ENCODE peak calls at places on chromosomes 7 and 10, in five cellular contexts. S, X, I, W and Y are unnamed samples.

GRCh38 chr7:159030490-159031134 is 114.1 kb downstream of the VIPR2 start:
- DNase-seq in S (peak; percentile 15), X (peak; percentile 15), I (no peak), W (peak; percentile 80), Y (peak; percentile 61)

GRCh38 chr10:104128214-104128613 is 6.2 kb downstream of the SFR1 start:
- DNase-seq in S (peak; percentile 35), X (peak; percentile 57), I (peak; percentile 20), W (no peak), Y (no peak)

GRCh38 chr10:99673492-99673891 is 14.2 kb downstream of the ENTPD7 start:
- DNase-seq in S (no peak), X (no peak), I (no peak), W (no peak), Y (no peak)

GRCh38 chr7:102300643-102301211 is 14.1 kb downstream of the SH2B2 start:
- DNase-seq in S (no peak), X (no peak), I (no peak), W (peak; percentile 80), Y (peak; percentile 49)

GRCh38 chr7:152711444-152711944 is 35.6 kb upstream of the XRCC2 start:
- DNase-seq in S (no peak), X (no peak), I (no peak), W (no peak), Y (no peak)

GRCh38 chr10:31140716-31141115 is 109.1 kb upstream of the ZNF438 start:
- DNase-seq in S (no peak), X (no peak), I (no peak), W (no peak), Y (no peak)

GRCh38 chr10:96133135-96133534 is 3.0 kb downstream of the ZNF518A start:
- DNase-seq in S (peak; percentile 4), X (peak; percentile 65), I (peak; percentile 14), W (no peak), Y (no peak)

GRCh38 chr10:131822013-131822693 is 78.7 kb upstream of the PPP2R2D start:
- DNase-seq in S (no peak), X (no peak), I (no peak), W (no peak), Y (no peak)

GRCh38 chr10:66167816-66168215 is 758.0 kb upstream of the LRRTM3 start:
- DNase-seq in S (no peak), X (no peak), I (no peak), W (no peak), Y (no peak)

GRCh38 chr10:24912214-24912613 is 40.2 kb downstream of the PRTFDC1 start:
- DNase-seq in S (peak; percentile 64), X (peak; percentile 77), I (peak; percentile 29), W (no peak), Y (no peak)

GRCh38 chr7:8274589-8274988 is 12.6 kb upstream of the ICA1 start:
- DNase-seq in S (no peak), X (no peak), I (peak; percentile 37), W (no peak), Y (no peak)

GRCh38 chr7:150800576-150801241 is at the start of gene TMEM176A:
- DNase-seq in S (no peak), X (no peak), I (no peak), W (peak; percentile 39), Y (no peak)

GRCh38 chr7:38391751-38392150 is 118.3 kb upstream of the TARP start:
- DNase-seq in S (no peak), X (no peak), I (no peak), W (no peak), Y (no peak)

GRCh38 chr10:90871279-90871760 is 454 bp upstream of the RPP30 start:
- DNase-seq in S (peak; percentile 84), X (peak; percentile 85), I (peak; percentile 83), W (peak; percentile 48), Y (peak; percentile 54)

GRCh38 chr7:80923211-80923612 is 4.4 kb upstream of the SEMA3C start:
- DNase-seq in S (no peak), X (no peak), I (no peak), W (no peak), Y (no peak)

GRCh38 chr7:158581440-158582088 is 6.1 kb downstream of the PTPRN2 start:
- DNase-seq in S (no peak), X (no peak), I (no peak), W (no peak), Y (no peak)

GRCh38 chr10:19168584-19168983 is 120.0 kb downstream of the MALRD1 start:
- DNase-seq in S (no peak), X (no peak), I (no peak), W (peak; percentile 14), Y (no peak)
- TF ChIP-seq CTCF in S (peak; percentile 24), X (no peak), I (no peak), W (peak; percentile 39), Y (peak; percentile 52)

DNA sequence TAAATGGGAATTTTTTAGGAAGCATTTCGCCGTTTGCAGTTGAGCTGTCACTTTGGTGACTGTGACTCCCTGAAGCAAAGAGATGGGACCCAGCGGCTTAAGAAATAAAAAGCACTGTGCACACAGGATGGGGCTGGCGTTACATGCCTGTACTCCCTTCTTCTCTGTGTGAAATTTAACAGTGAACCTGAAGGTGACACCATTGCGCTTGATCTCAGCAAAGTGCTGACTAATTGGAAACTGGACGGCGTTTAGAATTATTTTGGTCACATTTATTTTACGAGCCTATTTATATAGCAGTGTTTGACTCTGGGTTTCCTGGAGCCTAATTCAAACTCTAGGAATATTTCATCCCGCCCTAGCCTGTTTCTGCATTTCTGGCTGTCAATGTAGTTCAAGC is 146.2 kb downstream of the PAXIP1 start:
- DNase-seq in S (no peak), X (no peak), I (no peak), W (no peak), Y (no peak)
- TF ChIP-seq CTCF in S (no peak), X (no peak), I (no peak), W (no peak), Y (no peak)

GRCh38 chr10:128078136-128078969 is 47.9 kb downstream of the MKI67 start:
- DNase-seq in S (peak; percentile 60), X (peak; percentile 51), I (no peak), W (peak; percentile 67), Y (peak; percentile 65)
- TF ChIP-seq CTCF in S (peak; percentile 86), X (peak; percentile 80), I (peak; percentile 60), W (peak; percentile 65), Y (peak; percentile 74)

GRCh38 chr10:10677479-10677878 is 340.2 kb upstream of the CELF2 start:
- DNase-seq in S (peak; percentile 93), X (peak; percentile 89), I (peak; percentile 44), W (peak; percentile 38), Y (peak; percentile 56)
- TF ChIP-seq CTCF in S (peak; percentile 67), X (peak; percentile 74), I (peak; percentile 59), W (peak; percentile 30), Y (peak; percentile 74)

DNA sequence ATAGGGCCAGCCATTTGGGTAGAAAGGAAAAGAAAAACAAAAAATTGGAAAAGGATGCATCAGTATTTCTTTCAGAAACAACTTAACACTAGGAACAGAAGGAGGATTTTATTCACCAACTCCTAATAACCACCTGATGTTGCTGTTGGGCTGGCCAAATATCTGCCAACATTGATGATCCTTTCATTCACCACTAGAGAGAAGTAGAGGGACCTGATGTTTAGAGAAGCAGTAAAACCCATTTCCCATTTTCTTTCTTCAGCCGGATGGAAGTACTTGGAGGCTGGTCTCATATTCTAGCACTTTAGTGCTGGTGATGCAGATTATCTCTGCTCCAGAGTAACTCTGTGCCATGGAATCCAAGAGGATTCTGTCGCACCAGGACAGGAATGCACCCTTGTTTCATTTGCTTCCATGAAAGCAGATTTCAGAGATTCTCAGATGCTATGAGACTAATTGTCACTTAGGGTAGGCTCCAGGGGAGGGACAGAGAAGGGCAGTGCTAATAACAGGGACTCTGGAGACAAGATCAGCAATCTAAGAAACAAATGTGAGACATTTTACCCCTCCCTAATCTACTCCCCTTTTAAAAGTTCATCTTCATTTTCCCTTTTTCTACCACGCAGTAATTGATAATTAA is 3.1 kb downstream of the KLLN start:
- DNase-seq in S (peak; percentile 76), X (peak; percentile 79), I (peak; percentile 46), W (no peak), Y (no peak)
- TF ChIP-seq CTCF in S (peak; percentile 45), X (peak; percentile 56), I (peak; percentile 44), W (no peak), Y (peak; percentile 53)